ENCODE peak calls at places on chromosomes 1 and 21, in seven cellular contexts. N, E, G, Z, B, V and L are unnamed samples.

GRCh38 chr1:67019600-67020136 is 34.3 kb downstream of the SLC35D1 start:
- DNase-seq in N (no peak), E (peak), G (no peak), Z (peak), B (no peak), V (no peak), L (no peak)

GRCh38 chr1:165376041-165376810 is 19.7 kb upstream of the LMX1A start:
- DNase-seq in N (peak), E (peak), G (peak), Z (peak), B (peak), V (peak), L (peak)

GRCh38 chr21:45078877-45079281 is 4.5 kb downstream of the ADARB1 start:
- DNase-seq in N (no peak), E (peak), G (no peak), Z (peak), B (no peak), V (no peak), L (no peak)

GRCh38 chr1:158020877-158021630 is 27.6 kb downstream of the KIRREL1 start:
- DNase-seq in N (no peak), E (no peak), G (no peak), Z (peak), B (no peak), V (no peak), L (no peak)

GRCh38 chr1:177282976-177283375 is 112.2 kb downstream of the BRINP2 start:
- DNase-seq in N (no peak), E (no peak), G (no peak), Z (no peak), B (no peak), V (no peak), L (no peak)

GRCh38 chr1:156126701-156127534 is 12.4 kb downstream of the LMNA start:
- DNase-seq in N (no peak), E (peak), G (no peak), Z (peak), B (peak), V (no peak), L (no peak)

GRCh38 chr1:2132222-2133038 is 62.1 kb downstream of the FAAP20 start:
- DNase-seq in N (peak), E (peak), G (no peak), Z (peak), B (peak), V (no peak), L (no peak)

GRCh38 chr1:80645621-80646020 is 1155.1 kb upstream of the ADGRL2 start:
- DNase-seq in N (no peak), E (no peak), G (no peak), Z (no peak), B (no peak), V (no peak), L (no peak)

GRCh38 chr21:35172231-35172630 is 123.1 kb upstream of the RUNX1 start:
- DNase-seq in N (no peak), E (no peak), G (no peak), Z (no peak), B (no peak), V (no peak), L (no peak)

GRCh38 chr1:230113605-230114241 is 46.7 kb downstream of the GALNT2 start:
- DNase-seq in N (peak), E (peak), G (no peak), Z (peak), B (no peak), V (no peak), L (no peak)

GRCh38 chr1:241610056-241610815 is 29.9 kb downstream of the CHML start:
- DNase-seq in N (no peak), E (no peak), G (no peak), Z (no peak), B (no peak), V (no peak), L (no peak)

GRCh38 chr1:212234431-212235298 is 50.5 kb upstream of the PPP2R5A start:
- DNase-seq in N (peak), E (peak), G (no peak), Z (peak), B (peak), V (no peak), L (peak)

GRCh38 chr1:15201849-15202551 is 45.0 kb upstream of the FHAD1 start:
- DNase-seq in N (no peak), E (no peak), G (no peak), Z (no peak), B (no peak), V (no peak), L (no peak)

GRCh38 chr1:13430495-13430894 is 20.2 kb downstream of the PRAMEF20 start:
- DNase-seq in N (no peak), E (no peak), G (no peak), Z (no peak), B (no peak), V (no peak), L (no peak)

GRCh38 chr1:243890576-243890975 is 40.5 kb upstream of the AKT3 start:
- DNase-seq in N (peak), E (peak), G (no peak), Z (peak), B (no peak), V (no peak), L (no peak)

GRCh38 chr1:119968601-119969000 is 72.3 kb upstream of the ADAM30 start:
- DNase-seq in N (no peak), E (no peak), G (no peak), Z (no peak), B (no peak), V (no peak), L (no peak)

GRCh38 chr1:2270260-2271100 is 42.4 kb downstream of the SKI start:
- DNase-seq in N (no peak), E (no peak), G (no peak), Z (no peak), B (no peak), V (no peak), L (no peak)

GRCh38 chr1:41333146-41333784 is 28.0 kb upstream of the FOXO6 start:
- DNase-seq in N (no peak), E (peak), G (no peak), Z (peak), B (no peak), V (no peak), L (no peak)

GRCh38 chr1:203807211-203807610 is 11.8 kb downstream of the ZBED6 start:
- DNase-seq in N (no peak), E (peak), G (no peak), Z (peak), B (no peak), V (no peak), L (no peak)

GRCh38 chr1:194710671-194711070 is 1524.3 kb upstream of the B3GALT2 start:
- DNase-seq in N (no peak), E (no peak), G (no peak), Z (no peak), B (no peak), V (no peak), L (no peak)

GRCh38 chr1:193697105-193697762 is 510.8 kb upstream of the B3GALT2 start:
- DNase-seq in N (no peak), E (no peak), G (no peak), Z (no peak), B (no peak), V (no peak), L (no peak)

GRCh38 chr1:167165948-167166702 is 54.6 kb upstream of the POU2F1 start:
- DNase-seq in N (no peak), E (no peak), G (no peak), Z (peak), B (no peak), V (no peak), L (no peak)

GRCh38 chr1:97845805-97846204 is 75.0 kb downstream of the DPYD start:
- DNase-seq in N (no peak), E (no peak), G (no peak), Z (no peak), B (no peak), V (no peak), L (no peak)

GRCh38 chr1:22350987-22351756 is 100.5 kb upstream of the ZBTB40 start:
- DNase-seq in N (no peak), E (no peak), G (no peak), Z (no peak), B (no peak), V (no peak), L (no peak)

GRCh38 chr1:209674957-209675566 is at the start of gene G0S2:
- DNase-seq in N (no peak), E (peak), G (peak), Z (peak), B (peak), V (peak), L (no peak)

GRCh38 chr1:48878191-48878940 is 101.7 kb upstream of the BEND5 start:
- DNase-seq in N (peak), E (peak), G (no peak), Z (peak), B (no peak), V (no peak), L (no peak)

GRCh38 chr1:223109581-223110026 is 33.4 kb downstream of the TLR5 start:
- DNase-seq in N (no peak), E (peak), G (no peak), Z (no peak), B (no peak), V (no peak), L (no peak)

GRCh38 chr1:85200870-85201339 is at the start of gene SYDE2:
- DNase-seq in N (peak), E (peak), G (peak), Z (peak), B (peak), V (peak), L (peak)

DNA sequence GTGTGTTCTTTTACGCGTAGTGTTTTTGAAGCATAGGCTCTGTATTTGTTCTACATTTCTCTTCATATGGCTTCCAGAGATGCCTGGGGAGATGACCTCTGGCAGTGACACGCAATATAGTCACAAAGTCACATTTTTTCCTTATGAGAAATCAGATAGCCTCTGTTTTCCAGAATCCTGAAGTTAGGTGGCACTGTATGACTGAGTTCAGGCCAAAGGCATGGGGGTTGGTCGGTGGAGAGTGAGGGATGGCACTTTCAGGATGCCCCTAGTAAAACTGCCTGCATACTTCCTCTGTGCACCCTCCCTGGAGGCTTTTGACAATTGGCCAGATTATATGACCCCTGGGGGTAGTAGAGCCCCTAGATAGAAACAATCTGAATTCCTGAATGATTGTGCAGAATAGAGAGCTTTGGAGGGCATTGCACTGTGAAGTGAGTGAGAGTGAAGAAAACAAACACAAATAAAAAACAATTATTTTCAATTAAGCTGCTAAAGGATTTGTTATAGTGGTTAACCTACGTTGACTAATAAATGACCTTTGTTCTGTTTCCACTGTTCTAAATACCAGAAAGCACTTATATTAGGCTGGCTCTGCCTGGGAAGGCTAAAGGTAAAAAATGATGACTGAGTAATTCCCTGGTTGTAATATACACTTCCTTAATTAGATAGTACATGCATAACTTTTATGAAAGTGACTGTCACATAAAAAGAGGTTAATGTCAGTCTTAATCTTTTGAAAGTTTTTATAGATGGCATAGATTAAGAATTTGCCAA is 1660.8 kb downstream of the PLA2G4A start:
- DNase-seq in N (no peak), E (no peak), G (no peak), Z (peak), B (no peak), V (no peak), L (no peak)
- TF ChIP-seq CTCF in N (no peak), E (no peak), G (no peak), Z (no peak), B (no peak), V (no peak), L (no peak)

DNA sequence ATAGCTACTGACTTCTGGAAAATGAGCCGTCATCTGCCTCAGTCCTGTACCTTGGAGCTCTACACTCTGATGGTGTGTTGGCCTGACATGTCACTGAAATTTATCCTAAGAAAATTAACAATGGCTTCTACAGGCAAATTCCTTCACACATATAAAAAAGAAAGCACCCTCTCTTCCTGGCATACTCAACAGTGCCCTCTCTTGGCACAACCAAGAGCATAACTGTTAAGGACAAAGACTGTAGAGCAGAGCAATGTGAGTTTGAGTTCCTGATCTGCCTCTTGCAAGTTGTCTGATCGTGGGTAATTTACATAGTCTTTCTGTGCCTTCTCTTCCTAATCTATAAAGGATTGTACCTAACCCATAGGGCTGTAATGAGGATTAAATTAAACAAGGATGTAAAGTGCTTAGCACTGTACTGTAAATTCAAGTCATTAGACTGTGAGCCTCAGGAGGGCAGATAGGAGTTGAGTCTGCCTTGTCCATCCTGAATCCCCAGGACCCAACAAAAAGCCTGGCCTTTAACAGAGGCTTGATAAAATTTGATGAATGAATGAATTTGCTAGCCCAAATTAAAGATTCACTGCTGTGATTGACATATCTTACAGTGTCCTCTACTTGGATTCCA is 83.5 kb downstream of the SYF2 start:
- DNase-seq in N (no peak), E (peak), G (no peak), Z (no peak), B (no peak), V (no peak), L (peak)
- TF ChIP-seq CTCF in N (no peak), E (peak), G (peak), Z (peak), B (no peak), V (no peak), L (peak)

GRCh38 chr1:235633220-235633540 is 16.4 kb downstream of the GNG4 start:
- DNase-seq in N (no peak), E (no peak), G (no peak), Z (no peak), B (no peak), V (no peak), L (no peak)

GRCh38 chr1:235632538-235633219 is 16.9 kb downstream of the GNG4 start:
- DNase-seq in N (no peak), E (peak), G (no peak), Z (peak), B (no peak), V (no peak), L (peak)

GRCh38 chr1:235639586-235640205 is 9.9 kb downstream of the GNG4 start:
- DNase-seq in N (no peak), E (no peak), G (no peak), Z (no peak), B (no peak), V (no peak), L (no peak)

GRCh38 chr1:235637756-235638155 is 11.8 kb downstream of the GNG4 start:
- DNase-seq in N (no peak), E (no peak), G (no peak), Z (no peak), B (no peak), V (no peak), L (no peak)

GRCh38 chr1:235635938-235636663 is 13.5 kb downstream of the GNG4 start:
- DNase-seq in N (no peak), E (no peak), G (no peak), Z (no peak), B (no peak), V (no peak), L (no peak)
- TF ChIP-seq CTCF in N (no peak), E (no peak), G (no peak), Z (no peak), B (no peak), V (no peak), L (no peak)

GRCh38 chr1:169712309-169712631 is 850 bp upstream of the SELL start:
- DNase-seq in N (no peak), E (no peak), G (no peak), Z (no peak), B (no peak), V (no peak), L (no peak)
- TF ChIP-seq CTCF in N (peak), E (no peak), G (peak), Z (no peak), B (no peak), V (no peak), L (no peak)

GRCh38 chr1:233919786-233920185 is 15.3 kb downstream of the SLC35F3 start:
- DNase-seq in N (no peak), E (no peak), G (no peak), Z (no peak), B (no peak), V (no peak), L (no peak)

GRCh38 chr1:233912909-233913308 is 8.4 kb downstream of the SLC35F3 start:
- DNase-seq in N (no peak), E (no peak), G (no peak), Z (no peak), B (no peak), V (no peak), L (no peak)

GRCh38 chr1:233912447-233912846 is 8.0 kb downstream of the SLC35F3 start:
- DNase-seq in N (no peak), E (no peak), G (no peak), Z (no peak), B (no peak), V (no peak), L (no peak)

DNA sequence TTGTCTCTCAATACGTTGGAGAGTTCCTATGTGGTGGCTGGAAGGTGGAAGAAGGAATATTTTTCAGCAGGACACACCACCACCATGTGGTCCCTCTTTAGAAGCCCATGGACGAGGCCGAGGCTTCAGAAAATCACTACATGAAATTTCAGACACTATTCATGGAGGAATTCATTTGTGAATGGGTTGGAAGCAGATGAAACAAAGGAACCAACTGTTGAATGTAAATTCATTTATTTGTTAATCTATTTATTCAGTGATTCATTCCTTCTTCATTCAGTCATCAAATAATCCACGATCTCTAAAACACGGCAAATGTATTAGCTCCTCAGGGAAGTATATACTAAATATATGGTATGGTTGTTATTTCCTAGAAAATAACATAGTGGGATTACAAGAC is 12.2 kb downstream of the SLC35F3 start:
- DNase-seq in N (peak), E (no peak), G (no peak), Z (peak), B (no peak), V (no peak), L (no peak)
- TF ChIP-seq CTCF in N (no peak), E (no peak), G (no peak), Z (peak), B (no peak), V (no peak), L (no peak)

GRCh38 chr1:225855503-225856285 is 26.5 kb downstream of the TMEM63A start:
- DNase-seq in N (no peak), E (no peak), G (no peak), Z (no peak), B (no peak), V (no peak), L (no peak)
- TF ChIP-seq CTCF in N (no peak), E (no peak), G (no peak), Z (no peak), B (no peak), V (no peak), L (no peak)

GRCh38 chr21:39141502-39141901 is 41.7 kb downstream of the PSMG1 start:
- DNase-seq in N (no peak), E (peak), G (no peak), Z (peak), B (no peak), V (no peak), L (no peak)

GRCh38 chr21:39136711-39137110 is 46.5 kb downstream of the PSMG1 start:
- DNase-seq in N (peak), E (peak), G (no peak), Z (peak), B (no peak), V (no peak), L (no peak)

GRCh38 chr21:39132248-39132647 is 51.0 kb downstream of the PSMG1 start:
- DNase-seq in N (no peak), E (no peak), G (no peak), Z (no peak), B (no peak), V (no peak), L (no peak)

GRCh38 chr21:39134288-39134810 is 48.9 kb downstream of the PSMG1 start:
- DNase-seq in N (no peak), E (no peak), G (no peak), Z (no peak), B (no peak), V (no peak), L (no peak)

GRCh38 chr21:39137248-39138186 is 45.7 kb downstream of the PSMG1 start:
- DNase-seq in N (peak), E (no peak), G (no peak), Z (peak), B (no peak), V (no peak), L (no peak)
- TF ChIP-seq CTCF in N (no peak), E (no peak), G (no peak), Z (no peak), B (no peak), V (no peak), L (no peak)